ENCODE peak calls at places on chromosomes 3 and 15, in four cellular contexts. R is MV-4-11, G is ELR, W is HS-5. N is an unnamed sample.

GRCh38 chr3:174859109-174859735 is at the start of gene NAALADL2:
- DNase-seq in R (no peak), G (no peak), W (no peak), N (no peak)

GRCh38 chr15:60374628-60375081 is 23.1 kb downstream of the ANXA2 start:
- DNase-seq in R (no peak), G (peak), W (peak), N (peak)

GRCh38 chr3:150307862-150308261 is 100.2 kb upstream of the TSC22D2 start:
- DNase-seq in R (no peak), G (no peak), W (no peak), N (no peak)

GRCh38 chr3:29555590-29555989 is 274.7 kb downstream of the RBMS3 start:
- DNase-seq in R (no peak), G (no peak), W (no peak), N (peak)

GRCh38 chr15:41917767-41918430 is 24.0 kb upstream of the SPTBN5 start:
- DNase-seq in R (peak), G (peak), W (peak), N (peak)

GRCh38 chr3:195102609-195103467 is 168.1 kb downstream of the XXYLT1 start:
- DNase-seq in R (peak), G (peak), W (peak), N (peak)

GRCh38 chr15:80275946-80276345 is 23.9 kb upstream of the CTXND1 start:
- DNase-seq in R (peak), G (peak), W (peak), N (peak)

GRCh38 chr3:50227390-50228183 is 8.4 kb upstream of the GNAI2 start:
- DNase-seq in R (peak), G (peak), W (no peak), N (peak)

GRCh38 chr15:101225658-101226057 is 26.2 kb downstream of the CHSY1 start:
- DNase-seq in R (no peak), G (no peak), W (no peak), N (no peak)

GRCh38 chr3:104763007-104763406 is 603.7 kb upstream of the ALCAM start:
- DNase-seq in R (no peak), G (no peak), W (no peak), N (peak)

GRCh38 chr3:179526989-179527391 is 35.7 kb upstream of the ACTL6A start:
- DNase-seq in R (no peak), G (peak), W (peak), N (peak)

N was measured in HFFc6.